ENCODE peak calls at places on chromosome 22, in eight cellular contexts. R is endothelial cell; G is NCI-H1417; P is NCI-H146; B is AG04450; S is Caco-2; A is activated CD4-positive, alpha-beta T cell treated with anti-CD3 and anti-CD28 coated beads, Interleukin-2, amount 10 ng/mL, durations not matched to agents 7 days and 5 days; D is GM04503. V is an unnamed sample.

GRCh38 chr22:43317252-43317651 is 25.9 kb downstream of the SCUBE1 start:
- DNase-seq in D (no peak), B (no peak), A (no peak), G (no peak), S (no peak), P (no peak), R (no peak), V (no peak)

GRCh38 chr22:44680058-44680457 is 21.9 kb upstream of the PRR5 start:
- DNase-seq in B (no peak), G (no peak), R (no peak), D (no peak), P (no peak), S (no peak), A (no peak), V (no peak)

GRCh38 chr22:31680764-31681624 is 19.0 kb upstream of the PISD start:
- DNase-seq in R (no peak), A (no peak), S (no peak), P (no peak), G (no peak), B (no peak), D (peak; percentile 50), V (peak; percentile 34)

GRCh38 chr22:30325724-30326703 is 727 bp downstream of the TBC1D10A start:
- DNase-seq in D (no peak), B (no peak), R (no peak), P (no peak), G (peak; percentile 38), A (peak; percentile 37), S (peak; percentile 37), V (peak; percentile 47)

GRCh38 chr22:35555351-35555915 is 14.8 kb downstream of the RASD2 start:
- DNase-seq in D (no peak), B (no peak), A (no peak), G (no peak), R (no peak), S (no peak), P (no peak), V (no peak)

GRCh38 chr22:42855726-42856125 is 1.3 kb downstream of the ARFGAP3 start:
- DNase-seq in G (no peak), A (no peak), P (no peak), R (no peak), S (no peak), B (no peak), D (no peak), V (peak; percentile 13)

GRCh38 chr22:37334859-37335818 is 52.8 kb downstream of the CYTH4 start:
- DNase-seq in P (no peak), S (peak; percentile 48), B (no peak), D (no peak), R (no peak), A (no peak), G (peak; percentile 52), V (no peak)

GRCh38 chr22:36731916-36732315 is 28.4 kb upstream of the CACNG2 start:
- DNase-seq in S (no peak), A (no peak), G (no peak), B (no peak), R (no peak), P (no peak), D (no peak), V (no peak)

GRCh38 chr22:38717244-38717643 is 11.5 kb downstream of the GTPBP1 start:
- DNase-seq in P (no peak), S (no peak), D (no peak), A (no peak), G (no peak), B (no peak), R (no peak), V (no peak)

GRCh38 chr22:33247758-33248157 is 189.6 kb upstream of the SYN3 start:
- DNase-seq in S (no peak), D (no peak), P (no peak), B (no peak), A (no peak), G (no peak), R (no peak), V (no peak)

GRCh38 chr22:24055283-24055682 is 44.2 kb downstream of the CABIN1 start:
- DNase-seq in P (no peak), R (no peak), D (no peak), A (no peak), G (no peak), B (no peak), S (no peak), V (no peak)

GRCh38 chr22:34283844-34284243 is 363.6 kb upstream of the LARGE1 start:
- DNase-seq in S (no peak), G (no peak), A (no peak), D (no peak), P (no peak), B (no peak), R (no peak), V (no peak)

GRCh38 chr22:37961062-37961461 is 7.6 kb downstream of the POLR2F start:
- DNase-seq in A (no peak), S (no peak), P (no peak), B (no peak), R (no peak), G (no peak), D (no peak), V (no peak)

GRCh38 chr22:25774575-25775026 is 32.6 kb downstream of the MYO18B start:
- DNase-seq in B (no peak), A (no peak), D (no peak), S (peak; percentile 29), R (peak; percentile 62), P (no peak), G (peak; percentile 31), V (no peak)

GRCh38 chr22:41862530-41863266 is 29.8 kb downstream of the SREBF2 start:
- DNase-seq in D (peak; percentile 2), B (no peak), G (no peak), R (no peak), A (peak; percentile 11), S (no peak), P (no peak), V (peak; percentile 59)

GRCh38 chr22:26835929-26836528 is 178.6 kb downstream of the MIAT start:
- DNase-seq in R (peak; percentile 66), S (peak; percentile 57), G (peak; percentile 2), P (peak; percentile 60), B (no peak), D (no peak), A (peak; percentile 68), V (peak; percentile 34)

GRCh38 chr22:47307326-47307725 is 544.9 kb downstream of the TBC1D22A start:
- DNase-seq in B (peak; percentile 13), P (no peak), R (no peak), G (no peak), D (peak; percentile 17), S (no peak), A (no peak), V (no peak)

GRCh38 chr22:41612626-41613025 is 8.2 kb downstream of the DESI1 start:
- DNase-seq in A (no peak), G (no peak), B (no peak), D (no peak), S (no peak), P (no peak), R (no peak), V (no peak)

GRCh38 chr22:24894220-24894975 is 52.1 kb downstream of the LHFPL7 start:
- DNase-seq in P (peak; percentile 80), A (no peak), G (peak; percentile 56), S (peak; percentile 58), R (no peak), B (peak; percentile 59), D (peak; percentile 83), V (peak; percentile 93)

GRCh38 chr22:43293259-43293658 is 49.9 kb downstream of the SCUBE1 start:
- DNase-seq in S (no peak), G (no peak), P (no peak), D (no peak), R (no peak), B (no peak), A (no peak), V (no peak)

GRCh38 chr22:45231293-45231692 is 9.4 kb downstream of the KIAA0930 start:
- DNase-seq in P (no peak), R (no peak), A (no peak), D (no peak), B (no peak), G (no peak), S (no peak), V (no peak)

GRCh38 chr22:19884954-19885751 is 30.5 kb upstream of the GNB1L start:
- DNase-seq in S (no peak), R (no peak), G (no peak), A (no peak), D (no peak), B (no peak), P (no peak), V (no peak)

GRCh38 chr22:46050916-46051614 is 74.1 kb upstream of the WNT7B start:
- DNase-seq in A (no peak), S (no peak), D (no peak), P (no peak), B (no peak), G (no peak), R (no peak), V (no peak)

GRCh38 chr22:24761888-24762675 is 12.4 kb downstream of the PIWIL3 start:
- DNase-seq in D (no peak), A (no peak), R (no peak), P (no peak), B (no peak), S (no peak), G (no peak), V (no peak)

GRCh38 chr22:37196539-37197450 is 8.7 kb upstream of the C1QTNF6 start:
- DNase-seq in A (no peak), P (no peak), S (peak; percentile 37), B (peak; percentile 38), D (no peak), G (no peak), R (no peak), V (peak; percentile 82)

V was measured in mesenchymal stem cell.